ENCODE peak calls at places on chromosomes 4 and X, in ten cellular contexts. One of them, this sample, is unnamed.

GRCh38 chr4:139973015-139973414 is 181.0 kb downstream of the MAML3 start:
- DNase-seq in fibroblast of lung: no peak
- DNase-seq in prostate gland: no peak
- DNase-seq in lower leg skin: no peak
- DNase-seq in CD8-positive, alpha-beta T cell: no peak
- DNase-seq in IMR-90: peak; percentile 60
- DNase-seq in astrocyte of the spinal cord: peak; percentile 54
- DNase-seq in neural progenitor cell: peak; percentile 24
- DNase-seq in kidney: no peak
- DNase-seq in foreskin fibroblast: no peak
- DNase-seq in this sample: peak; percentile 32

GRCh38 chrX:110042521-110042920 is 39.6 kb downstream of the TMEM164 start:
- DNase-seq in foreskin fibroblast: peak; percentile 33
- DNase-seq in prostate gland: no peak
- DNase-seq in kidney: no peak
- DNase-seq in lower leg skin: no peak
- DNase-seq in neural progenitor cell: no peak
- DNase-seq in IMR-90: peak; percentile 42
- DNase-seq in CD8-positive, alpha-beta T cell: no peak
- DNase-seq in astrocyte of the spinal cord: no peak
- DNase-seq in fibroblast of lung: peak; percentile 58
- DNase-seq in this sample: no peak

GRCh38 chr4:54173281-54173912 is 55.7 kb upstream of the PDGFRA start:
- DNase-seq in astrocyte of the spinal cord: no peak
- DNase-seq in lower leg skin: peak; percentile 10
- DNase-seq in IMR-90: no peak
- DNase-seq in prostate gland: no peak
- DNase-seq in fibroblast of lung: no peak
- DNase-seq in foreskin fibroblast: peak; percentile 39
- DNase-seq in CD8-positive, alpha-beta T cell: no peak
- DNase-seq in neural progenitor cell: no peak
- DNase-seq in kidney: no peak
- DNase-seq in this sample: no peak

GRCh38 chrX:1502853-1503252 is 34.1 kb downstream of the P2RY8 start:
- DNase-seq in astrocyte of the spinal cord: no peak
- DNase-seq in prostate gland: no peak
- DNase-seq in foreskin fibroblast: no peak
- DNase-seq in neural progenitor cell: no peak
- DNase-seq in IMR-90: no peak
- DNase-seq in CD8-positive, alpha-beta T cell: no peak
- DNase-seq in kidney: no peak
- DNase-seq in lower leg skin: no peak
- DNase-seq in fibroblast of lung: no peak
- DNase-seq in this sample: no peak

GRCh38 chrX:39327255-39327654 is 526.0 kb downstream of the MID1IP1 start:
- DNase-seq in astrocyte of the spinal cord: no peak
- DNase-seq in prostate gland: no peak
- DNase-seq in kidney: no peak
- DNase-seq in fibroblast of lung: no peak
- DNase-seq in neural progenitor cell: no peak
- DNase-seq in lower leg skin: no peak
- DNase-seq in CD8-positive, alpha-beta T cell: no peak
- DNase-seq in IMR-90: no peak
- DNase-seq in foreskin fibroblast: no peak
- DNase-seq in this sample: no peak

GRCh38 chr4:11365039-11365438 is 63.7 kb downstream of the HS3ST1 start:
- DNase-seq in prostate gland: no peak
- DNase-seq in CD8-positive, alpha-beta T cell: no peak
- DNase-seq in IMR-90: no peak
- DNase-seq in kidney: no peak
- DNase-seq in lower leg skin: no peak
- DNase-seq in neural progenitor cell: no peak
- DNase-seq in foreskin fibroblast: no peak
- DNase-seq in fibroblast of lung: no peak
- DNase-seq in astrocyte of the spinal cord: no peak
- DNase-seq in this sample: no peak

GRCh38 chr4:177945235-177945634 is 503.0 kb upstream of the AGA start:
- DNase-seq in foreskin fibroblast: no peak
- DNase-seq in astrocyte of the spinal cord: no peak
- DNase-seq in lower leg skin: no peak
- DNase-seq in neural progenitor cell: no peak
- DNase-seq in kidney: no peak
- DNase-seq in IMR-90: no peak
- DNase-seq in fibroblast of lung: no peak
- DNase-seq in CD8-positive, alpha-beta T cell: no peak
- DNase-seq in prostate gland: no peak
- DNase-seq in this sample: no peak

GRCh38 chrX:109936598-109936997 is 66.3 kb upstream of the TMEM164 start:
- DNase-seq in lower leg skin: no peak
- DNase-seq in kidney: no peak
- DNase-seq in astrocyte of the spinal cord: no peak
- DNase-seq in IMR-90: no peak
- DNase-seq in foreskin fibroblast: no peak
- DNase-seq in CD8-positive, alpha-beta T cell: no peak
- DNase-seq in prostate gland: no peak
- DNase-seq in fibroblast of lung: no peak
- DNase-seq in neural progenitor cell: no peak
- DNase-seq in this sample: no peak

GRCh38 chr4:14787894-14788293 is 214.4 kb upstream of the CPEB2 start:
- DNase-seq in astrocyte of the spinal cord: no peak
- DNase-seq in IMR-90: peak; percentile 13
- DNase-seq in CD8-positive, alpha-beta T cell: no peak
- DNase-seq in fibroblast of lung: peak; percentile 12
- DNase-seq in foreskin fibroblast: peak; percentile 3
- DNase-seq in kidney: no peak
- DNase-seq in neural progenitor cell: no peak
- DNase-seq in prostate gland: peak; percentile 7
- DNase-seq in lower leg skin: no peak
- DNase-seq in this sample: peak; percentile 23

GRCh38 chr4:123505457-123506310 is 109.1 kb downstream of the SPRY1 start:
- DNase-seq in CD8-positive, alpha-beta T cell: peak; percentile 11
- DNase-seq in prostate gland: peak; percentile 20
- DNase-seq in lower leg skin: peak; percentile 87
- DNase-seq in kidney: peak; percentile 88
- DNase-seq in astrocyte of the spinal cord: peak; percentile 76
- DNase-seq in fibroblast of lung: peak; percentile 66
- DNase-seq in neural progenitor cell: peak; percentile 90
- DNase-seq in foreskin fibroblast: peak; percentile 63
- DNase-seq in IMR-90: peak; percentile 61
- DNase-seq in this sample: peak; percentile 38

GRCh38 chrX:153781428-153782047 is 697 bp downstream of the SRPK3 start:
- DNase-seq in neural progenitor cell: no peak
- DNase-seq in foreskin fibroblast: peak; percentile 24
- DNase-seq in astrocyte of the spinal cord: no peak
- DNase-seq in CD8-positive, alpha-beta T cell: no peak
- DNase-seq in prostate gland: no peak
- DNase-seq in kidney: no peak
- DNase-seq in IMR-90: no peak
- DNase-seq in lower leg skin: no peak
- DNase-seq in fibroblast of lung: no peak
- DNase-seq in this sample: no peak

GRCh38 chrX:3141031-3141430 is 99.8 kb downstream of the ARSF start:
- DNase-seq in astrocyte of the spinal cord: peak; percentile 29
- DNase-seq in neural progenitor cell: no peak
- DNase-seq in lower leg skin: no peak
- DNase-seq in CD8-positive, alpha-beta T cell: no peak
- DNase-seq in prostate gland: no peak
- DNase-seq in kidney: no peak
- DNase-seq in fibroblast of lung: peak; percentile 37
- DNase-seq in IMR-90: peak; percentile 39
- DNase-seq in foreskin fibroblast: peak; percentile 23
- DNase-seq in this sample: peak; percentile 40

GRCh38 chrX:11724122-11725017 is 33.7 kb upstream of the MSL3 start:
- DNase-seq in prostate gland: peak; percentile 4
- DNase-seq in lower leg skin: no peak
- DNase-seq in CD8-positive, alpha-beta T cell: peak; percentile 8
- DNase-seq in foreskin fibroblast: peak; percentile 63
- DNase-seq in kidney: no peak
- DNase-seq in neural progenitor cell: peak; percentile 12
- DNase-seq in IMR-90: peak; percentile 41
- DNase-seq in fibroblast of lung: peak; percentile 61
- DNase-seq in astrocyte of the spinal cord: peak; percentile 34
- DNase-seq in this sample: peak; percentile 30

GRCh38 chr4:26717332-26717731 is 133.4 kb downstream of the TBC1D19 start:
- DNase-seq in IMR-90: peak; percentile 92
- DNase-seq in CD8-positive, alpha-beta T cell: no peak
- DNase-seq in fibroblast of lung: peak; percentile 68
- DNase-seq in lower leg skin: no peak
- DNase-seq in kidney: no peak
- DNase-seq in prostate gland: no peak
- DNase-seq in foreskin fibroblast: peak; percentile 94
- DNase-seq in astrocyte of the spinal cord: peak; percentile 56
- DNase-seq in neural progenitor cell: no peak
- DNase-seq in this sample: peak; percentile 81
- TF ChIP-seq CTCF in IMR-90: no peak
- TF ChIP-seq CTCF in CD8-positive, alpha-beta T cell: no peak
- TF ChIP-seq CTCF in fibroblast of lung: no peak
- TF ChIP-seq CTCF in lower leg skin: no peak
- TF ChIP-seq CTCF in kidney: no peak
- TF ChIP-seq CTCF in prostate gland: no peak
- TF ChIP-seq CTCF in foreskin fibroblast: no peak
- TF ChIP-seq CTCF in astrocyte of the spinal cord: no peak
- TF ChIP-seq CTCF in neural progenitor cell: no peak
- TF ChIP-seq CTCF in this sample: no peak

GRCh38 chr4:86484241-86484640 is 109.9 kb upstream of the PTPN13 start:
- DNase-seq in neural progenitor cell: no peak
- DNase-seq in CD8-positive, alpha-beta T cell: no peak
- DNase-seq in fibroblast of lung: no peak
- DNase-seq in foreskin fibroblast: no peak
- DNase-seq in prostate gland: no peak
- DNase-seq in IMR-90: no peak
- DNase-seq in kidney: no peak
- DNase-seq in lower leg skin: no peak
- DNase-seq in astrocyte of the spinal cord: peak; percentile 51
- DNase-seq in this sample: no peak

GRCh38 chr4:86487738-86488137 is 106.4 kb upstream of the PTPN13 start:
- DNase-seq in kidney: no peak
- DNase-seq in foreskin fibroblast: no peak
- DNase-seq in IMR-90: no peak
- DNase-seq in lower leg skin: no peak
- DNase-seq in fibroblast of lung: no peak
- DNase-seq in neural progenitor cell: no peak
- DNase-seq in prostate gland: no peak
- DNase-seq in CD8-positive, alpha-beta T cell: no peak
- DNase-seq in astrocyte of the spinal cord: no peak
- DNase-seq in this sample: no peak

GRCh38 chr4:86482296-86482695 is 111.8 kb upstream of the PTPN13 start:
- DNase-seq in kidney: no peak
- DNase-seq in foreskin fibroblast: no peak
- DNase-seq in neural progenitor cell: peak; percentile 60
- DNase-seq in prostate gland: no peak
- DNase-seq in astrocyte of the spinal cord: no peak
- DNase-seq in IMR-90: no peak
- DNase-seq in fibroblast of lung: no peak
- DNase-seq in lower leg skin: no peak
- DNase-seq in CD8-positive, alpha-beta T cell: no peak
- DNase-seq in this sample: no peak

GRCh38 chr4:86481429-86481828 is 112.7 kb upstream of the PTPN13 start:
- DNase-seq in kidney: no peak
- DNase-seq in fibroblast of lung: no peak
- DNase-seq in foreskin fibroblast: no peak
- DNase-seq in prostate gland: no peak
- DNase-seq in neural progenitor cell: peak; percentile 67
- DNase-seq in CD8-positive, alpha-beta T cell: no peak
- DNase-seq in astrocyte of the spinal cord: no peak
- DNase-seq in lower leg skin: no peak
- DNase-seq in IMR-90: no peak
- DNase-seq in this sample: no peak

GRCh38 chr4:86482851-86483490 is 111.1 kb upstream of the PTPN13 start:
- DNase-seq in neural progenitor cell: peak; percentile 94
- DNase-seq in CD8-positive, alpha-beta T cell: no peak
- DNase-seq in kidney: no peak
- DNase-seq in prostate gland: no peak
- DNase-seq in IMR-90: no peak
- DNase-seq in astrocyte of the spinal cord: peak; percentile 48
- DNase-seq in foreskin fibroblast: peak; percentile 21
- DNase-seq in lower leg skin: no peak
- DNase-seq in fibroblast of lung: peak; percentile 11
- DNase-seq in this sample: no peak
- H3K4me3 ChIP-seq in neural progenitor cell: peak overlapping the region; percentile 38
- H3K4me3 ChIP-seq in CD8-positive, alpha-beta T cell: no peak overlapping the region
- H3K4me3 ChIP-seq in kidney: no peak overlapping the region
- H3K4me3 ChIP-seq in prostate gland: no peak overlapping the region
- H3K4me3 ChIP-seq in IMR-90: no peak overlapping the region
- H3K4me3 ChIP-seq in astrocyte of the spinal cord: no peak overlapping the region
- H3K4me3 ChIP-seq in foreskin fibroblast: no peak overlapping the region
- H3K4me3 ChIP-seq in lower leg skin: no peak overlapping the region
- H3K4me3 ChIP-seq in fibroblast of lung: no peak overlapping the region
- H3K4me3 ChIP-seq in this sample: no peak overlapping the region

GRCh38 chrX:149831473-149831872 is 49.5 kb upstream of the MAGEA8 start:
- DNase-seq in kidney: no peak
- DNase-seq in foreskin fibroblast: no peak
- DNase-seq in astrocyte of the spinal cord: no peak
- DNase-seq in fibroblast of lung: no peak
- DNase-seq in CD8-positive, alpha-beta T cell: no peak
- DNase-seq in prostate gland: no peak
- DNase-seq in lower leg skin: no peak
- DNase-seq in neural progenitor cell: no peak
- DNase-seq in IMR-90: no peak
- DNase-seq in this sample: no peak
- TF ChIP-seq CTCF in kidney: no peak
- TF ChIP-seq CTCF in foreskin fibroblast: no peak
- TF ChIP-seq CTCF in astrocyte of the spinal cord: no peak
- TF ChIP-seq CTCF in fibroblast of lung: no peak
- TF ChIP-seq CTCF in CD8-positive, alpha-beta T cell: no peak
- TF ChIP-seq CTCF in prostate gland: no peak
- TF ChIP-seq CTCF in lower leg skin: no peak
- TF ChIP-seq CTCF in neural progenitor cell: peak; percentile 3
- TF ChIP-seq CTCF in IMR-90: no peak
- TF ChIP-seq CTCF in this sample: no peak

GRCh38 chr4:168631241-168632151 is 134.6 kb downstream of the PALLD start:
- DNase-seq in astrocyte of the spinal cord: peak; percentile 90
- DNase-seq in neural progenitor cell: peak; percentile 94
- DNase-seq in kidney: peak; percentile 89
- DNase-seq in IMR-90: peak; percentile 55
- DNase-seq in prostate gland: peak; percentile 34
- DNase-seq in foreskin fibroblast: peak; percentile 71
- DNase-seq in fibroblast of lung: peak; percentile 54
- DNase-seq in CD8-positive, alpha-beta T cell: no peak
- DNase-seq in lower leg skin: peak; percentile 91
- DNase-seq in this sample: peak; percentile 49

GRCh38 chr4:168630445-168631187 is 133.8 kb downstream of the PALLD start:
- DNase-seq in astrocyte of the spinal cord: peak; percentile 95
- DNase-seq in CD8-positive, alpha-beta T cell: no peak
- DNase-seq in foreskin fibroblast: peak; percentile 85
- DNase-seq in neural progenitor cell: no peak
- DNase-seq in fibroblast of lung: peak; percentile 33
- DNase-seq in IMR-90: peak; percentile 88
- DNase-seq in prostate gland: no peak
- DNase-seq in lower leg skin: peak; percentile 6
- DNase-seq in kidney: no peak
- DNase-seq in this sample: peak; percentile 77

GRCh38 chr4:168628251-168628650 is 131.4 kb downstream of the PALLD start:
- DNase-seq in foreskin fibroblast: no peak
- DNase-seq in CD8-positive, alpha-beta T cell: no peak
- DNase-seq in IMR-90: no peak
- DNase-seq in fibroblast of lung: no peak
- DNase-seq in neural progenitor cell: no peak
- DNase-seq in lower leg skin: peak; percentile 26
- DNase-seq in astrocyte of the spinal cord: no peak
- DNase-seq in prostate gland: no peak
- DNase-seq in kidney: no peak
- DNase-seq in this sample: no peak

GRCh38 chr4:168632246-168632832 is 135.5 kb downstream of the PALLD start:
- DNase-seq in astrocyte of the spinal cord: no peak
- DNase-seq in kidney: no peak
- DNase-seq in foreskin fibroblast: no peak
- DNase-seq in neural progenitor cell: peak; percentile 87
- DNase-seq in IMR-90: no peak
- DNase-seq in CD8-positive, alpha-beta T cell: no peak
- DNase-seq in prostate gland: no peak
- DNase-seq in lower leg skin: no peak
- DNase-seq in fibroblast of lung: no peak
- DNase-seq in this sample: no peak

GRCh38 chr4:168629561-168629960 is 132.7 kb downstream of the PALLD start:
- DNase-seq in IMR-90: no peak
- DNase-seq in fibroblast of lung: no peak
- DNase-seq in neural progenitor cell: no peak
- DNase-seq in prostate gland: no peak
- DNase-seq in astrocyte of the spinal cord: no peak
- DNase-seq in foreskin fibroblast: no peak
- DNase-seq in lower leg skin: peak; percentile 63
- DNase-seq in kidney: no peak
- DNase-seq in CD8-positive, alpha-beta T cell: no peak
- DNase-seq in this sample: no peak
- H3K4me3 ChIP-seq in IMR-90: no peak overlapping the region
- H3K4me3 ChIP-seq in fibroblast of lung: no peak overlapping the region
- H3K4me3 ChIP-seq in neural progenitor cell: no peak overlapping the region
- H3K4me3 ChIP-seq in prostate gland: no peak overlapping the region
- H3K4me3 ChIP-seq in astrocyte of the spinal cord: no peak overlapping the region
- H3K4me3 ChIP-seq in foreskin fibroblast: no peak overlapping the region
- H3K4me3 ChIP-seq in lower leg skin: no peak overlapping the region
- H3K4me3 ChIP-seq in kidney: no peak overlapping the region
- H3K4me3 ChIP-seq in CD8-positive, alpha-beta T cell: no peak overlapping the region
- H3K4me3 ChIP-seq in this sample: no peak overlapping the region